ENCODE peak calls at places on chromosomes 2 and 18, in five cellular contexts. S, Z, G, J and M are unnamed samples.

GRCh38 chr2:25749676-25750075 is 76.3 kb upstream of the DTNB start:
- DNase-seq in S (no peak), Z (no peak), G (no peak), J (no peak), M (no peak)

GRCh38 chr2:240644171-240644651 is 18.9 kb downstream of the GPR35 start:
- DNase-seq in S (no peak), Z (no peak), G (no peak), J (no peak), M (no peak)

GRCh38 chr2:85712849-85713612 is 18.9 kb downstream of the GNLY start:
- DNase-seq in S (no peak), Z (peak), G (no peak), J (peak), M (no peak)

GRCh38 chr2:68466778-68467076 is 367 bp downstream of the FBXO48 start:
- DNase-seq in S (no peak), Z (no peak), G (no peak), J (no peak), M (no peak)

GRCh38 chr2:8515390-8515761 is 166.5 kb upstream of the ID2 start:
- DNase-seq in S (no peak), Z (no peak), G (no peak), J (no peak), M (no peak)

GRCh38 chr2:170710609-170710979 is 4.5 kb upstream of the SP5 start:
- DNase-seq in S (no peak), Z (no peak), G (no peak), J (no peak), M (no peak)

GRCh38 chr2:207165121-207166038 is at the start of gene KLF7:
- DNase-seq in S (peak), Z (peak), G (no peak), J (no peak), M (no peak)

GRCh38 chr18:34697891-34698290 is 12.2 kb upstream of the DTNA start:
- DNase-seq in S (no peak), Z (no peak), G (no peak), J (no peak), M (no peak)

GRCh38 chr2:100606740-100607343 is 44.0 kb downstream of the PDCL3 start:
- DNase-seq in S (no peak), Z (peak), G (peak), J (peak), M (peak)

GRCh38 chr18:8982416-8983183 is 119.9 kb upstream of the NDUFV2 start:
- DNase-seq in S (no peak), Z (peak), G (peak), J (no peak), M (no peak)

DNA sequence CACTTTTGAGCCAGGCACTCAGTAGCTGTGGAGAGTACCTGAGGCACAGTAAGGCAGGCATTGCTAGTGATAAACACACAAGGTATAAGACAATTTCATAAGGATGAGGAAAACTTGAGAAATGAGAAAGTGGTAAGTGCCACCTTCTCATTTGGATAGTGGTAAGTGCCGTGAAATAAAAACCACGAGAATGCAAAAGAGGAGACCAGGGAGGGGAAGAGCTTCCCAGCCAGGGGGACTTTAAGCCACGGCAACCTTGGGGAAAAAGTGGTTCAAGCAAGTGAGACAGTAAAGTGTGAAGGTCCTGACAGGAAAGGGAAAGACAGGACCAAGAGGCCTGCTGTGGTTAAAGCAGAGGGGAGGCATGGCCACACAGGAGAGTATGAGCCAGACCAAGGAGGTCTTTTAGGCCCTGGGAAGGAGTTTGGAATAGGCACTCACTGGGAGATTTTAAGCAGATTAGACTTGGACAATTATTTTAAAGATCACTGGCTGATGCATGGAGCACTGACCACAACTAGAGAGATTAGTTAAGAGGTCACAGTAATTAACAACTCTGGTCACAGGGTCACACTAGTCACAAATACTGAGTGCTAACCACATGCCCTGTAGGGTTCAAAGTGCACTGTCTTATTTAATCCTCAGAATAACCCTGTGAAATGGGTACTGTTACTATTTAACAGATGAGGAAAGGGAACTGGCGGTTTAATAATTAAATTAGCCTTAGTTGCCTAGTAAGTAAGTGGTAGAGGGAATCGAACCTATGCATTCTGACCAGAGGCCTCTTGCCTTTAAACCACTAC is 50.1 kb downstream of the THOC1 start:
- DNase-seq in S (no peak), Z (no peak), G (peak), J (no peak), M (no peak)
- TF ChIP-seq POLR2A in S (no peak), Z (no peak), G (no peak), J (no peak), M (no peak)

GRCh38 chr2:65081232-65081685 is 25.0 kb downstream of the CEP68 start:
- DNase-seq in S (no peak), Z (no peak), G (no peak), J (no peak), M (no peak)

GRCh38 chr2:65075605-65076344 is 19.6 kb downstream of the CEP68 start:
- DNase-seq in S (no peak), Z (peak), G (peak), J (no peak), M (no peak)

GRCh38 chr2:65076345-65076710 is 20.1 kb downstream of the CEP68 start:
- DNase-seq in S (no peak), Z (no peak), G (no peak), J (no peak), M (peak)

GRCh38 chr2:65077898-65078297 is 21.7 kb downstream of the CEP68 start:
- DNase-seq in S (no peak), Z (no peak), G (no peak), J (no peak), M (no peak)

DNA sequence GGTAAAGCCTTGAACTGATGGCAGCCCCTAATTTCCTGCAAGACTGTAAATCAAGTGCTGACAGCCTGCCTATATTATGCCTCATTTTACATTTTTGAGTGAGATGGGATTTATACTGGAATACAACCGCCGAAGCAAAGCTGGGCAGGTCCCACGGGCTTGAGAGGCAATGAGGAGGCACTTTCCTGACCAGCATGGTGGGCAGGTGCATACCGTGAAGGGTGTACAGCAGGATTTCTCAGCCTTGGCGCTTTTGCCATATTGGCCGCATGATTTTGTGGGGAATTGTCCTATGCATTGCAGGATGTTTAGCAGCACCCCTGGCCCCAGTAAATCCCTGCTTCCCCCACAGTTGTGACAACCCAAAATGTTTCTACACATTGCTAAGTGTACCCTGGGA is 22.8 kb downstream of the CEP68 start:
- DNase-seq in S (no peak), Z (no peak), G (no peak), J (no peak), M (no peak)
- TF ChIP-seq POLR2A in S (no peak), Z (no peak), G (peak), J (no peak), M (no peak)

GRCh38 chr2:231720971-231721640 is 12.8 kb downstream of the PTMA start:
- DNase-seq in S (no peak), Z (no peak), G (no peak), J (no peak), M (no peak)
- TF ChIP-seq POLR2A in S (no peak), Z (no peak), G (no peak), J (no peak), M (no peak)

DNA sequence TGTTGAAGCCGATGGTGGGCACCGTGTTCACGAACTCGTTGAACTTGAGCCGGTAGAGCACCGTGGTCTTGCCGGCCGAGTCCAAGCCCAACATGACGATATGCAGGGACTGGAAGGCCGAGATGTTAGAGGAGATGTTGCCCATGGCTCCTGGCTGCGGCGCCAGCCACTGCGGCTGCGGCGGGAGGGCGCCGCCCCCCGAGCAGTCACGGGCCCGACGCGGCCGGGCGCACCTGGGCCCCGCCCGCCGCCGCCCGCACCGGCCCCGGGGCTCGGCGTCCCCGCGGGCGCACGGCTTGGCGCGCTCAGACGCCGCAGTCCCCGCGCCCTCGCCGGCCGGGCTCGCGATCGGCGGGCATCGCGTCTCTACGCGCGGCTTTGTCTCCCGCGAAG is 443 bp downstream of the ARL4C start:
- DNase-seq in S (peak), Z (peak), G (no peak), J (no peak), M (no peak)
- TF ChIP-seq POLR2A in S (no peak), Z (peak), G (no peak), J (no peak), M (no peak)